ENCODE peak calls at places on chromosome 2, in four cellular contexts. A, F, K and I are unnamed samples.
A peak's percentile ranks its signal among the peaks of the same experiment; 100 is the strongest.

GRCh38 chr2:218833023-218833609 is 1.5 kb upstream of the PRKAG3 start:
- DNase-seq in F (no peak), A (no peak), K (no peak), I (no peak)

GRCh38 chr2:148990968-148991367 is 47.5 kb upstream of the LYPD6B start:
- DNase-seq in K (no peak), F (no peak), A (no peak), I (no peak)

GRCh38 chr2:161208527-161209139 is 48.4 kb downstream of the TANK start:
- DNase-seq in K (no peak), A (no peak), F (no peak), I (no peak)

GRCh38 chr2:45696708-45697107 is 45.2 kb downstream of the PRKCE start:
- DNase-seq in F (no peak), K (no peak), A (no peak), I (no peak)

GRCh38 chr2:224904390-224904789 is 137.9 kb downstream of the DOCK10 start:
- DNase-seq in F (no peak), A (no peak), K (no peak), I (no peak)

GRCh38 chr2:208373460-208374089 is 33.0 kb upstream of the PTH2R start:
- DNase-seq in A (peak; percentile 18), K (no peak), F (peak; percentile 47), I (no peak)

GRCh38 chr2:42171396-42171971 is 2.3 kb downstream of the EML4 start:
- DNase-seq in A (no peak), K (no peak), F (no peak), I (no peak)

GRCh38 chr2:95386031-95386430 is 16.5 kb upstream of the FAHD2A start:
- DNase-seq in F (no peak), A (no peak), K (peak; percentile 36), I (no peak)

GRCh38 chr2:103437161-103437560 is 675.3 kb downstream of the TMEM182 start:
- DNase-seq in F (no peak), A (no peak), K (no peak), I (no peak)

GRCh38 chr2:170525566-170525900 is 189.6 kb upstream of the SP5 start:
- DNase-seq in A (peak; percentile 59), K (no peak), F (no peak), I (peak; percentile 62)

GRCh38 chr2:102065675-102066252 is 74.0 kb downstream of the IL1R2 start:
- DNase-seq in F (no peak), A (no peak), K (peak; percentile 85), I (peak; percentile 86)

GRCh38 chr2:234955971-234956509 is 4.2 kb downstream of the SH3BP4 start:
- DNase-seq in K (no peak), F (no peak), A (no peak), I (no peak)

GRCh38 chr2:70143314-70144150 is 47.3 kb downstream of the C2orf42 start:
- DNase-seq in A (peak; percentile 65), F (no peak), K (peak; percentile 87), I (no peak)

GRCh38 chr2:62084823-62085222 is 111.1 kb upstream of the B3GNT2 start:
- DNase-seq in F (no peak), A (no peak), K (no peak), I (no peak)

GRCh38 chr2:36361396-36361795 is 5.8 kb downstream of the CRIM1 start:
- DNase-seq in A (no peak), F (no peak), K (no peak), I (no peak)

GRCh38 chr2:168237741-168238140 is 9.7 kb downstream of the STK39 start:
- DNase-seq in K (no peak), F (no peak), A (no peak), I (no peak)

GRCh38 chr2:75646583-75647425 is at the start of gene MRPL19:
- DNase-seq in F (peak; percentile 69), K (peak; percentile 93), A (peak; percentile 92), I (peak; percentile 91)

GRCh38 chr2:105655244-105655643 is 89.5 kb upstream of the NCK2 start:
- DNase-seq in A (no peak), K (no peak), F (no peak), I (no peak)

GRCh38 chr2:88258208-88258607 is 88.1 kb downstream of the THNSL2 start:
- DNase-seq in F (no peak), A (peak; percentile 70), K (no peak), I (no peak)

GRCh38 chr2:101830555-101830954 is 133.0 kb downstream of the MAP4K4 start:
- DNase-seq in F (no peak), A (no peak), K (no peak), I (no peak)

GRCh38 chr2:53632714-53633113 is 134.9 kb upstream of the CHAC2 start:
- DNase-seq in F (no peak), K (no peak), A (no peak), I (no peak)

GRCh38 chr2:237558918-237559645 is 7.3 kb upstream of the PRLH start:
- DNase-seq in F (no peak), A (peak; percentile 82), K (peak; percentile 46), I (peak; percentile 51)

GRCh38 chr2:98205901-98206300 is 118.9 kb downstream of the VWA3B start:
- DNase-seq in F (no peak), A (no peak), K (no peak), I (no peak)

GRCh38 chr2:227472265-227473018 is 486 bp downstream of the AGFG1 start:
- DNase-seq in K (peak; percentile 91), F (no peak), A (peak; percentile 7), I (peak; percentile 40)

GRCh38 chr2:206480161-206480560 is 36.8 kb downstream of the ADAM23 start:
- DNase-seq in A (no peak), K (no peak), F (no peak), I (no peak)

GRCh38 chr2:195419033-195419432 is 238.0 kb upstream of the SLC39A10 start:
- DNase-seq in K (no peak), A (no peak), F (no peak), I (no peak)

GRCh38 chr2:13006829-13007715 is 290.3 kb downstream of the TRIB2 start:
- DNase-seq in K (no peak), F (peak; percentile 79), A (peak; percentile 58), I (peak; percentile 39)

GRCh38 chr2:109525836-109526235 is 87.9 kb downstream of the SEPTIN10 start:
- DNase-seq in F (no peak), A (no peak), K (peak; percentile 25), I (no peak)

GRCh38 chr2:147577323-147578014 is 267.4 kb upstream of the ACVR2A start:
- DNase-seq in K (no peak), A (no peak), F (no peak), I (no peak)

GRCh38 chr2:189512879-189513278 is 67.7 kb downstream of the SLC40A1 start:
- DNase-seq in F (no peak), K (no peak), A (no peak), I (no peak)

GRCh38 chr2:218858671-218859555 is 692 bp upstream of the WNT6 start:
- DNase-seq in F (no peak), K (peak; percentile 64), A (no peak), I (no peak)

GRCh38 chr2:195548198-195548940 is 108.7 kb upstream of the SLC39A10 start:
- DNase-seq in K (no peak), F (no peak), A (no peak), I (no peak)

GRCh38 chr2:191678437-191679110 is 638 bp downstream of the NABP1 start:
- DNase-seq in K (peak; percentile 92), A (peak; percentile 19), F (no peak), I (peak; percentile 71)

GRCh38 chr2:46800218-46800617 is 115.4 kb downstream of the MCFD2 start:
- DNase-seq in K (no peak), F (no peak), A (no peak), I (no peak)

GRCh38 chr2:108594982-108595464 is 60.8 kb downstream of the LIMS1 start:
- DNase-seq in F (no peak), K (no peak), A (no peak), I (no peak)

DNA sequence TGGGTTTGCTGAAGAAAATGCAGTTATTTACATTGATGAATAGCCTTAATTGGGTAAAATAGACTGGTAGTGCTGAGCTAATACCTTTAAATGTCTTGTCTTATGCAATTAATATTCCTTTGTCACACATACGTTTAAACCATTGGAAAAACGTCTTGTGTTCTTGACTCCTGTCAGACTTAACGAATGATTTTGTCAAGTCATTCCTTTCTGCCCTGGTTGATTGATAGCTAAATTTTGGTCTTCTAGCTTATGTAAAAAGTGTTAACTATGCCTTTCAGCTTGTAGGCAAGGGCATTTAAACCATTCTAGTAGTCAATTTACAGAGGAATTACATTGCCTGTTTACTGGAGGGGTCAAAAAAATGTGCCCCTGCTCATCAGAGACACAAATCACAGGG is 105.8 kb upstream of the LRRTM1 start:
- DNase-seq in K (no peak), A (no peak), F (no peak), I (no peak)
- H3K9me3 ChIP-seq in K (no peaks in the 10 kb centered on the region), A (no peaks in the 10 kb centered on the region), F (no peaks in the 10 kb centered on the region), I (peaks cover 17% of the 10 kb centered on the region)

DNA sequence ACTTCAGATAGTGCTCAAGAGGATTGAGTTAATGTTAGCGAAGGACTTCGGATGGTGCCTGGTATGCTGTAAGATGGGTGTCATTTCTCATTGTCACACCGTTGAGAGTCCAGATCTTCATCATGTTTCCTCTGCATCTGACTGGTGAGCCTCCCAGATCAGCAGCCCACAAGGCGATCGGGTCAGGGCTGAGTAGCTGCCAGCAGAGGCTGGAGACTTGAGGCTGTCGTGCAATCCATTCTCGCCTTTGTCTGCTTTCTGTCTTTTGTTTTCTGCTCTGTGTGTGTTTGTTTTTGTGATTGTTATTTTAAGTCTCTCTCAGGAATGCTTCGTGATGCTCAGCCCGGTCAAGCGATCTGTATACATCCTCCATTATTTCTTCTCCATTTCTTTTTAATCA is 95.8 kb downstream of the TGOLN2 start:
- DNase-seq in K (no peak), F (no peak), A (no peak), I (no peak)
- H3K4me3 ChIP-seq in K (no peak overlapping the region), F (no peak overlapping the region), A (no peak overlapping the region), I (no peak overlapping the region)

GRCh38 chr2:26652361-26653041 is 11.3 kb upstream of the CIB4 start:
- DNase-seq in F (no peak), K (peak; percentile 68), A (no peak), I (no peak)
- H3K4me1 ChIP-seq in F (peaks cover 9% of the 10 kb centered on the region), K (peaks cover 12% of the 10 kb centered on the region), A (no peaks in the 10 kb centered on the region), I (peaks cover 6% of the 10 kb centered on the region)

DNA sequence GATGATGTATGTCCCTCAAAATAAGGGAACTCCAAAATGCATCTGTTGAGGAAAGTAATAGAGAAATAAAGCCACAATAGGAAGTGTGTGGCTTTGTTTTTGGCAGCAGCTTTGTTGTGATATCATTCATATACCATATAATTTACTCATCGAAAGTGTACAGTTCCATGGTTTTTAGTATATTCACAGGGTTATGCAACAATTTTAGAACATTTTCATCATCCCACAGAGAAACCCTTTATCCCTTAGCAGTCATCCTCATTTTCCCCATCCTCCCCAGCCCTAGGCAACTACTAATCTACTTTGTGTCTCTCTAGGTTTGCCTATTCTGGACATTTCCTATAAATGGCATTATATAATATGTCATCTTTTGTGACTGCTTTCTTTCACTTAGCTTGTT is 274.1 kb upstream of the FAM98A start:
- DNase-seq in A (no peak), K (no peak), F (no peak), I (no peak)
- H3K9me3 ChIP-seq in A (no peaks in the 10 kb centered on the region), K (peaks cover 3% of the 10 kb centered on the region), F (no peaks in the 10 kb centered on the region), I (no peaks in the 10 kb centered on the region)

DNA sequence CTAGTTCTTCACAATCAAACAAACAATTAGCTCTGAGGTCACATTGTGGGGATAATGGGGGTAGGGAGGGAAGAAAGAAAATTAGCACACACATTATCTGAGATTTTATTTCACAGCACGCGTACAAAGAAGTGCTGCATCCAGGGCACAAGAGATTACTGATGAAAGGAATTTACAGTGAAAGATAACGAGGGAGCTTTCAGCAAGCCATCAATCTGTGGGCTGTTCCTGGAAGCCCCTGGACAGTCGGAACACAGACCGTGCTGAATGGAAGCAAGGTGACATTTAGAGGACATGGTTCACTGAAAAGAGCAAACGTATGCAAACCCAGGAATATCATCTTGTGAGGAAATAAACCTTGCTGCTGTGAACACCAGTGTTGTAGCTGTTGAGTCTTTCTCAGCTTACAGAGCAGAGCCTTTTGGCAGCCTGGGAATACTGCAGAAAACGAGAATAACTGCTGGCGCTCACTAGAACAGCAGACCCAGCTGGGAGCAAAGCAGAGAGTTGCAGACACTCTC is 63.2 kb downstream of the SCG2 start:
- DNase-seq in K (no peak), F (peak; percentile 21), A (no peak), I (no peak)
- H3K4me3 ChIP-seq in K (no peak overlapping the region), F (no peak overlapping the region), A (no peak overlapping the region), I (no peak overlapping the region)

GRCh38 chr2:1685957-1686783 is 58.1 kb downstream of the PXDN start:
- DNase-seq in A (no peak), K (no peak), F (no peak), I (no peak)
- H3K4me1 ChIP-seq in A (peaks cover 5% of the 10 kb centered on the region), K (no peaks in the 10 kb centered on the region), F (peaks cover 3% of the 10 kb centered on the region), I (no peaks in the 10 kb centered on the region)